ENCODE peak calls at places on chromosomes 3 and 15, in seven cellular contexts. D is NCI-H460; J is fibroblast of villous mesenchyme; N is HT-29; U is activated CD4-positive, alpha-beta T cell treated with anti-CD3 and anti-CD28 coated beads, Interleukin-2, amount 50 U/mL, for 24 hours; F is brain microvascular endothelial cell; Y is coronary artery. M is an unnamed sample.

GRCh38 chr15:50905055-50905454 is 3.4 kb upstream of the AP4E1 start:
- DNase-seq in D (no peak), J (no peak), N (no peak), U (no peak), F (no peak), Y (no peak), M (no peak)

GRCh38 chr3:40973141-40973540 is 226.2 kb upstream of the CTNNB1 start:
- DNase-seq in D (no peak), J (no peak), N (no peak), U (no peak), F (no peak), Y (no peak), M (no peak)

GRCh38 chr3:53040361-53040820 is 5.5 kb downstream of the SFMBT1 start:
- DNase-seq in D (no peak), J (peak; percentile 43), N (no peak), U (no peak), F (no peak), Y (no peak), M (no peak)

GRCh38 chr15:98416222-98416835 is 232.0 kb upstream of the IGF1R start:
- DNase-seq in D (no peak), J (no peak), N (no peak), U (no peak), F (no peak), Y (no peak), M (no peak)

GRCh38 chr3:168047190-168047795 is 48.4 kb downstream of the GOLIM4 start:
- DNase-seq in D (peak; percentile 74), J (peak; percentile 84), N (peak; percentile 88), U (no peak), F (peak; percentile 64), Y (no peak), M (no peak)

GRCh38 chr15:48637639-48638038 is 7.9 kb downstream of the FBN1 start:
- DNase-seq in D (no peak), J (peak; percentile 57), N (no peak), U (no peak), F (no peak), Y (no peak), M (no peak)

GRCh38 chr15:33737687-33738606 is 230.3 kb upstream of the CHRM5 start:
- DNase-seq in D (peak; percentile 47), J (peak; percentile 26), N (peak; percentile 65), U (no peak), F (peak; percentile 9), Y (no peak), M (no peak)

GRCh38 chr3:55551644-55552043 is 64.5 kb upstream of the WNT5A start:
- DNase-seq in D (no peak), J (no peak), N (no peak), U (no peak), F (no peak), Y (no peak), M (no peak)

GRCh38 chr15:72086010-72086697 is 31.8 kb downstream of the MYO9A start:
- DNase-seq in D (no peak), J (no peak), N (peak; percentile 50), U (no peak), F (no peak), Y (no peak), M (no peak)

GRCh38 chr15:80010131-80010673 is 39.2 kb upstream of the BCL2A1 start:
- DNase-seq in D (no peak), J (peak; percentile 10), N (no peak), U (no peak), F (no peak), Y (no peak), M (no peak)

GRCh38 chr3:176570992-176571391 is 626.3 kb downstream of the TBL1XR1 start:
- DNase-seq in D (no peak), J (no peak), N (no peak), U (no peak), F (no peak), Y (no peak), M (no peak)

GRCh38 chr15:76939715-76940114 is 8.2 kb downstream of the RCN2 start:
- DNase-seq in D (no peak), J (peak; percentile 51), N (no peak), U (no peak), F (no peak), Y (no peak), M (no peak)